ENCODE peak calls at places on chromosomes 3 and 15, in four cellular contexts. I is AML-193, W is progenitor cell of endocrine pancreas, G is NCI-H2081. S is an unnamed sample.

GRCh38 chr15:30885814-30886213 is 17.9 kb upstream of the FAN1 start:
- DNase-seq in I (no peak), W (peak; percentile 40), G (no peak), S (no peak)

GRCh38 chr15:40452296-40453090 is 11.7 kb downstream of the BAHD1 start:
- DNase-seq in I (no peak), W (no peak), G (no peak), S (no peak)

GRCh38 chr3:46356909-46357308 is 3.0 kb downstream of the CCR2 start:
- DNase-seq in I (no peak), W (no peak), G (no peak), S (no peak)

GRCh38 chr3:103786296-103786695 is 1351.5 kb downstream of the ZPLD1 start:
- DNase-seq in I (no peak), W (no peak), G (no peak), S (no peak)

GRCh38 chr3:191296041-191296541 is 33.1 kb upstream of the CCDC50 start:
- DNase-seq in I (no peak), W (no peak), G (no peak), S (no peak)

GRCh38 chr3:184733971-184734608 is 22.2 kb upstream of the MAGEF1 start:
- DNase-seq in I (no peak), W (no peak), G (no peak), S (no peak)

GRCh38 chr3:67416703-67417102 is 237.7 kb downstream of the SUCLG2 start:
- DNase-seq in I (no peak), W (no peak), G (no peak), S (no peak)

GRCh38 chr3:43969944-43970343 is 271.7 kb upstream of the TOPAZ1 start:
- DNase-seq in I (no peak), W (no peak), G (no peak), S (no peak)

GRCh38 chr3:197151562-197151961 is 121.9 kb upstream of the MELTF start:
- DNase-seq in I (peak; percentile 86), W (no peak), G (no peak), S (peak; percentile 67)

GRCh38 chr15:47624503-47624902 is 92.8 kb upstream of the SEMA6D start:
- DNase-seq in I (no peak), W (no peak), G (no peak), S (no peak)

GRCh38 chr3:85737846-85738245 is 779.1 kb downstream of the CADM2 start:
- DNase-seq in I (no peak), W (no peak), G (no peak), S (no peak)

GRCh38 chr3:31305324-31305723 is 227.4 kb upstream of the STT3B start:
- DNase-seq in I (no peak), W (no peak), G (peak; percentile 31), S (peak; percentile 36)

GRCh38 chr3:45145681-45146614 is at the start of gene CDCP1:
- DNase-seq in I (no peak), W (peak; percentile 18), G (peak; percentile 37), S (peak; percentile 5)

GRCh38 chr15:57327985-57328471 is 48.3 kb upstream of the CGNL1 start:
- DNase-seq in I (no peak), W (no peak), G (no peak), S (no peak)

GRCh38 chr3:81436182-81436581 is 325.3 kb downstream of the GBE1 start:
- DNase-seq in I (no peak), W (no peak), G (no peak), S (no peak)

GRCh38 chr3:143266936-143267335 is 147.4 kb downstream of the CHST2 start:
- DNase-seq in I (no peak), W (no peak), G (no peak), S (no peak)

GRCh38 chr15:92681141-92681622 is 25.6 kb upstream of the FAM174B start:
- DNase-seq in I (no peak), W (no peak), G (no peak), S (no peak)

GRCh38 chr15:60444289-60444912 is 34.5 kb downstream of the ICE2 start:
- DNase-seq in I (peak; percentile 51), W (no peak), G (no peak), S (no peak)

GRCh38 chr15:66880380-66881155 is 178.5 kb downstream of the SMAD6 start:
- DNase-seq in I (no peak), W (no peak), G (no peak), S (no peak)

GRCh38 chr3:144864646-144865045 is 893.0 kb downstream of the DIPK2A start:
- DNase-seq in I (no peak), W (no peak), G (no peak), S (no peak)

GRCh38 chr3:32492684-32493436 is 9.8 kb downstream of the CMTM6 start:
- DNase-seq in I (no peak), W (no peak), G (no peak), S (no peak)

GRCh38 chr15:56978898-56979662 is 60.6 kb downstream of the TCF12 start:
- DNase-seq in I (no peak), W (no peak), G (no peak), S (no peak)

GRCh38 chr15:92662797-92663196 is 7.2 kb upstream of the FAM174B start:
- DNase-seq in I (no peak), W (no peak), G (no peak), S (no peak)

GRCh38 chr3:127037423-127037841 is 54.5 kb downstream of the PLXNA1 start:
- DNase-seq in I (no peak), W (no peak), G (no peak), S (no peak)

GRCh38 chr15:26767169-26767670 is 5.6 kb downstream of the GABRB3 start:
- DNase-seq in I (no peak), W (no peak), G (no peak), S (no peak)

GRCh38 chr3:30626443-30627181 is 20.2 kb downstream of the TGFBR2 start:
- DNase-seq in I (no peak), W (no peak), G (no peak), S (no peak)